ENCODE peak calls at places on chromosome 13, in six cellular contexts. V is activated T-cell treated with anti-CD3 and anti-CD28 coated beads for 1 hour; C is stimulated activated naive CD4-positive, alpha-beta T cell; F is NCI-H1092 treated with DMSO at 0.1 percent for 48 hours; Y is lung microvascular endothelial cell; N is HTR-8/SVneo. B is an unnamed sample.

GRCh38 chr13:51364404-51365008 is 25.0 kb downstream of the SERPINE3 start:
- DNase-seq in V (no peak), C (no peak), F (no peak), Y (peak; percentile 91), N (no peak), B (no peak)

GRCh38 chr13:55653497-55653896 is 1487.2 kb upstream of the PRR20A start:
- DNase-seq in V (no peak), C (no peak), F (no peak), Y (no peak), N (no peak), B (no peak)

GRCh38 chr13:23627419-23627818 is 57.2 kb downstream of the TNFRSF19 start:
- DNase-seq in V (no peak), C (no peak), F (no peak), Y (no peak), N (no peak), B (no peak)

GRCh38 chr13:93004919-93005318 is 221.7 kb upstream of the GPC6 start:
- DNase-seq in V (no peak), C (no peak), F (no peak), Y (no peak), N (no peak), B (no peak)

GRCh38 chr13:114140909-114141255 is 8.5 kb upstream of the RASA3 start:
- DNase-seq in V (peak; percentile 41), C (peak; percentile 31), F (no peak), Y (no peak), N (no peak), B (no peak)

GRCh38 chr13:112655898-112656297 is 33.9 kb upstream of the ATP11A start:
- DNase-seq in V (no peak), C (no peak), F (no peak), Y (no peak), N (no peak), B (no peak)

GRCh38 chr13:34465423-34465922 is 476.6 kb upstream of the NBEA start:
- DNase-seq in V (no peak), C (no peak), F (no peak), Y (no peak), N (no peak), B (no peak)

GRCh38 chr13:28636677-28637317 is 22.1 kb upstream of the POMP start:
- DNase-seq in V (peak; percentile 6), C (peak; percentile 22), F (peak; percentile 19), Y (peak; percentile 91), N (peak; percentile 42), B (no peak)

GRCh38 chr13:114148521-114148855 is 16.1 kb upstream of the RASA3 start:
- DNase-seq in V (peak; percentile 70), C (peak; percentile 71), F (no peak), Y (no peak), N (no peak), B (no peak)

GRCh38 chr13:51562011-51562671 is 22.1 kb upstream of the WDFY2 start:
- DNase-seq in V (no peak), C (no peak), F (no peak), Y (no peak), N (no peak), B (no peak)

GRCh38 chr13:98033277-98034247 is 80.1 kb downstream of the IPO5 start:
- DNase-seq in V (no peak), C (no peak), F (peak; percentile 30), Y (peak; percentile 59), N (no peak), B (no peak)

GRCh38 chr13:22665531-22665930 is 515.2 kb upstream of the SGCG start:
- DNase-seq in V (no peak), C (no peak), F (peak; percentile 87), Y (no peak), N (no peak), B (no peak)

GRCh38 chr13:30857636-30858035 is 48.4 kb upstream of the MEDAG start:
- DNase-seq in V (no peak), C (no peak), F (no peak), Y (no peak), N (no peak), B (no peak)

GRCh38 chr13:85141425-85141824 is 657.8 kb downstream of the SLITRK6 start:
- DNase-seq in V (no peak), C (no peak), F (no peak), Y (no peak), N (no peak), B (no peak)

GRCh38 chr13:47306991-47307390 is 410.1 kb upstream of the HTR2A start:
- DNase-seq in V (no peak), C (no peak), F (no peak), Y (no peak), N (no peak), B (no peak)

GRCh38 chr13:45809810-45810394 is 41.7 kb downstream of the SIAH3 start:
- DNase-seq in V (no peak), C (no peak), F (no peak), Y (no peak), N (no peak), B (no peak)

GRCh38 chr13:50757021-50757420 is 86.5 kb downstream of the DLEU7 start:
- DNase-seq in V (no peak), C (no peak), F (no peak), Y (peak; percentile 9), N (no peak), B (no peak)

GRCh38 chr13:35978607-35979316 is 152.4 kb downstream of the DCLK1 start:
- DNase-seq in V (no peak), C (no peak), F (peak; percentile 44), Y (peak; percentile 75), N (peak; percentile 29), B (no peak)

GRCh38 chr13:51942189-51942588 is 69.1 kb downstream of the ATP7B start:
- DNase-seq in V (no peak), C (peak; percentile 4), F (no peak), Y (no peak), N (no peak), B (no peak)

GRCh38 chr13:91904597-91904996 is 506.2 kb downstream of the GPC5 start:
- DNase-seq in V (no peak), C (no peak), F (no peak), Y (peak; percentile 0), N (no peak), B (no peak)

GRCh38 chr13:83355042-83355441 is 527.2 kb downstream of the SLITRK1 start:
- DNase-seq in V (no peak), C (no peak), F (no peak), Y (no peak), N (no peak), B (no peak)

GRCh38 chr13:51784097-51784496 is 19.9 kb downstream of the DHRS12 start:
- DNase-seq in V (no peak), C (no peak), F (no peak), Y (no peak), N (no peak), B (no peak)

GRCh38 chr13:75393839-75394238 is 88.1 kb downstream of the TBC1D4 start:
- DNase-seq in V (no peak), C (no peak), F (no peak), Y (no peak), N (no peak), B (no peak)

GRCh38 chr13:55437162-55437561 is 1703.6 kb upstream of the PRR20A start:
- DNase-seq in V (no peak), C (no peak), F (no peak), Y (no peak), N (no peak), B (no peak)

GRCh38 chr13:44667950-44668349 is 91.8 kb upstream of the TSC22D1 start:
- DNase-seq in V (no peak), C (no peak), F (no peak), Y (peak; percentile 5), N (no peak), B (no peak)

GRCh38 chr13:23799945-23800344 is 89.3 kb downstream of the MIPEP start:
- DNase-seq in V (no peak), C (no peak), F (no peak), Y (no peak), N (no peak), B (no peak)

GRCh38 chr13:33204130-33204927 is 81.2 kb downstream of the STARD13 start:
- DNase-seq in V (no peak), C (no peak), F (no peak), Y (peak; percentile 91), N (no peak), B (peak; percentile 88)

GRCh38 chr13:108220042-108220441 is 1.9 kb downstream of the ABHD13 start:
- DNase-seq in V (peak; percentile 6), C (peak; percentile 11), F (no peak), Y (no peak), N (no peak), B (no peak)

GRCh38 chr13:101406787-101407186 is 9.5 kb downstream of the NALCN start:
- DNase-seq in V (no peak), C (no peak), F (no peak), Y (no peak), N (no peak), B (no peak)

GRCh38 chr13:74062933-74063332 is 71.3 kb downstream of the KLF12 start:
- DNase-seq in V (no peak), C (no peak), F (no peak), Y (peak; percentile 64), N (no peak), B (no peak)

GRCh38 chr13:61029064-61029463 is 386.6 kb downstream of the PCDH20 start:
- DNase-seq in V (no peak), C (no peak), F (no peak), Y (no peak), N (no peak), B (no peak)

GRCh38 chr13:100290165-100290801 is 201.4 kb downstream of the PCCA start:
- DNase-seq in V (no peak), C (no peak), F (no peak), Y (no peak), N (no peak), B (no peak)

GRCh38 chr13:109151696-109152095 is 522.3 kb downstream of the MYO16 start:
- DNase-seq in V (no peak), C (no peak), F (no peak), Y (peak; percentile 17), N (no peak), B (no peak)

GRCh38 chr13:29509999-29510586 is 85.4 kb downstream of the SLC7A1 start:
- DNase-seq in V (no peak), C (no peak), F (no peak), Y (no peak), N (no peak), B (no peak)

GRCh38 chr13:43110036-43110435 is 86.7 kb downstream of the DNAJC15 start:
- DNase-seq in V (no peak), C (no peak), F (no peak), Y (no peak), N (no peak), B (no peak)

GRCh38 chr13:109297628-109298027 is 488.8 kb downstream of the IRS2 start:
- DNase-seq in V (no peak), C (no peak), F (no peak), Y (peak; percentile 36), N (no peak), B (no peak)

GRCh38 chr13:47999973-48000372 is 1.1 kb downstream of the SUCLA2 start:
- DNase-seq in V (no peak), C (no peak), F (no peak), Y (no peak), N (no peak), B (no peak)

GRCh38 chr13:42971670-42972355 is 20.2 kb downstream of the EPSTI1 start:
- DNase-seq in V (no peak), C (no peak), F (no peak), Y (no peak), N (no peak), B (no peak)